ENCODE peak calls at places on chromosomes 5 and 9, in eight cellular contexts. One of them, this sample, is unnamed.
A peak's percentile ranks its signal among the peaks of the same experiment; 100 is the strongest.

GRCh38 chr9:137745541-137745991 is 126.8 kb downstream of the EHMT1 start:
- DNase-seq in endothelial cell: no peak
- DNase-seq in hepatic stellate cell: no peak
- DNase-seq in aorta: no peak
- DNase-seq in KG1: no peak
- DNase-seq in T-helper 9 cell: no peak
- DNase-seq in HFF-Myc: no peak
- DNase-seq in stimulated activated CD4-positive, alpha-beta T cell treated with anti-CD3 and anti-CD28 coated beads, Interleukin-12 subunit alpha, Interleukin-12 subunit beta, amount 100 ng/mL, for 4 hours: no peak
- DNase-seq in this sample: no peak

GRCh38 chr5:61525573-61526142 is 193.6 kb downstream of the ZSWIM6 start:
- DNase-seq in endothelial cell: no peak
- DNase-seq in hepatic stellate cell: no peak
- DNase-seq in aorta: no peak
- DNase-seq in KG1: no peak
- DNase-seq in T-helper 9 cell: no peak
- DNase-seq in HFF-Myc: no peak
- DNase-seq in stimulated activated CD4-positive, alpha-beta T cell treated with anti-CD3 and anti-CD28 coated beads, Interleukin-12 subunit alpha, Interleukin-12 subunit beta, amount 100 ng/mL, for 4 hours: no peak
- DNase-seq in this sample: no peak

GRCh38 chr5:135592312-135593045 is 13.7 kb upstream of the CXCL14 start:
- DNase-seq in endothelial cell: no peak
- DNase-seq in hepatic stellate cell: no peak
- DNase-seq in aorta: no peak
- DNase-seq in KG1: no peak
- DNase-seq in T-helper 9 cell: no peak
- DNase-seq in HFF-Myc: no peak
- DNase-seq in stimulated activated CD4-positive, alpha-beta T cell treated with anti-CD3 and anti-CD28 coated beads, Interleukin-12 subunit alpha, Interleukin-12 subunit beta, amount 100 ng/mL, for 4 hours: no peak
- DNase-seq in this sample: no peak

GRCh38 chr5:474826-475661 is 32.1 kb downstream of the EXOC3 start:
- DNase-seq in endothelial cell: no peak
- DNase-seq in hepatic stellate cell: no peak
- DNase-seq in aorta: peak; percentile 77
- DNase-seq in KG1: no peak
- DNase-seq in T-helper 9 cell: no peak
- DNase-seq in HFF-Myc: no peak
- DNase-seq in stimulated activated CD4-positive, alpha-beta T cell treated with anti-CD3 and anti-CD28 coated beads, Interleukin-12 subunit alpha, Interleukin-12 subunit beta, amount 100 ng/mL, for 4 hours: no peak
- DNase-seq in this sample: peak; percentile 50

GRCh38 chr9:91179237-91180138 is 182.2 kb downstream of the AUH start:
- DNase-seq in endothelial cell: no peak
- DNase-seq in hepatic stellate cell: no peak
- DNase-seq in aorta: no peak
- DNase-seq in KG1: no peak
- DNase-seq in T-helper 9 cell: no peak
- DNase-seq in HFF-Myc: no peak
- DNase-seq in stimulated activated CD4-positive, alpha-beta T cell treated with anti-CD3 and anti-CD28 coated beads, Interleukin-12 subunit alpha, Interleukin-12 subunit beta, amount 100 ng/mL, for 4 hours: no peak
- DNase-seq in this sample: no peak

GRCh38 chr5:73446631-73447233 is 1.8 kb downstream of the FOXD1 start:
- DNase-seq in endothelial cell: no peak
- DNase-seq in hepatic stellate cell: no peak
- DNase-seq in aorta: peak; percentile 79
- DNase-seq in KG1: no peak
- DNase-seq in T-helper 9 cell: no peak
- DNase-seq in HFF-Myc: no peak
- DNase-seq in stimulated activated CD4-positive, alpha-beta T cell treated with anti-CD3 and anti-CD28 coated beads, Interleukin-12 subunit alpha, Interleukin-12 subunit beta, amount 100 ng/mL, for 4 hours: no peak
- DNase-seq in this sample: no peak

GRCh38 chr5:139636975-139637408 is 11.2 kb upstream of the CXXC5 start:
- DNase-seq in endothelial cell: no peak
- DNase-seq in hepatic stellate cell: no peak
- DNase-seq in aorta: no peak
- DNase-seq in KG1: no peak
- DNase-seq in T-helper 9 cell: no peak
- DNase-seq in HFF-Myc: no peak
- DNase-seq in stimulated activated CD4-positive, alpha-beta T cell treated with anti-CD3 and anti-CD28 coated beads, Interleukin-12 subunit alpha, Interleukin-12 subunit beta, amount 100 ng/mL, for 4 hours: no peak
- DNase-seq in this sample: no peak

GRCh38 chr5:157575096-157575872 is at the start of gene ADAM19:
- DNase-seq in endothelial cell: peak; percentile 77
- DNase-seq in hepatic stellate cell: peak; percentile 84
- DNase-seq in aorta: peak; percentile 88
- DNase-seq in KG1: no peak
- DNase-seq in T-helper 9 cell: no peak
- DNase-seq in HFF-Myc: no peak
- DNase-seq in stimulated activated CD4-positive, alpha-beta T cell treated with anti-CD3 and anti-CD28 coated beads, Interleukin-12 subunit alpha, Interleukin-12 subunit beta, amount 100 ng/mL, for 4 hours: peak; percentile 62
- DNase-seq in this sample: peak; percentile 56

GRCh38 chr5:26700759-26701384 is 337.5 kb downstream of the CDH9 start:
- DNase-seq in endothelial cell: peak; percentile 60
- DNase-seq in hepatic stellate cell: no peak
- DNase-seq in aorta: no peak
- DNase-seq in KG1: peak; percentile 24
- DNase-seq in T-helper 9 cell: no peak
- DNase-seq in HFF-Myc: no peak
- DNase-seq in stimulated activated CD4-positive, alpha-beta T cell treated with anti-CD3 and anti-CD28 coated beads, Interleukin-12 subunit alpha, Interleukin-12 subunit beta, amount 100 ng/mL, for 4 hours: no peak
- DNase-seq in this sample: no peak

GRCh38 chr5:132269635-132270344 is 12.3 kb downstream of the PDLIM4 start:
- DNase-seq in endothelial cell: no peak
- DNase-seq in hepatic stellate cell: no peak
- DNase-seq in aorta: peak; percentile 39
- DNase-seq in KG1: no peak
- DNase-seq in T-helper 9 cell: no peak
- DNase-seq in HFF-Myc: no peak
- DNase-seq in stimulated activated CD4-positive, alpha-beta T cell treated with anti-CD3 and anti-CD28 coated beads, Interleukin-12 subunit alpha, Interleukin-12 subunit beta, amount 100 ng/mL, for 4 hours: no peak
- DNase-seq in this sample: no peak

GRCh38 chr5:150116667-150117395 is 30.5 kb upstream of the CSF1R start:
- DNase-seq in endothelial cell: peak; percentile 2
- DNase-seq in hepatic stellate cell: peak; percentile 11
- DNase-seq in aorta: peak; percentile 55
- DNase-seq in KG1: no peak
- DNase-seq in T-helper 9 cell: no peak
- DNase-seq in HFF-Myc: no peak
- DNase-seq in stimulated activated CD4-positive, alpha-beta T cell treated with anti-CD3 and anti-CD28 coated beads, Interleukin-12 subunit alpha, Interleukin-12 subunit beta, amount 100 ng/mL, for 4 hours: no peak
- DNase-seq in this sample: no peak

GRCh38 chr5:175675873-175676272 is 18.0 kb downstream of the HRH2 start:
- DNase-seq in endothelial cell: no peak
- DNase-seq in hepatic stellate cell: no peak
- DNase-seq in aorta: peak; percentile 45
- DNase-seq in KG1: no peak
- DNase-seq in T-helper 9 cell: no peak
- DNase-seq in HFF-Myc: no peak
- DNase-seq in stimulated activated CD4-positive, alpha-beta T cell treated with anti-CD3 and anti-CD28 coated beads, Interleukin-12 subunit alpha, Interleukin-12 subunit beta, amount 100 ng/mL, for 4 hours: no peak
- DNase-seq in this sample: no peak

GRCh38 chr5:98588225-98588624 is 185.2 kb upstream of the RGMB start:
- DNase-seq in endothelial cell: no peak
- DNase-seq in hepatic stellate cell: no peak
- DNase-seq in aorta: no peak
- DNase-seq in KG1: no peak
- DNase-seq in T-helper 9 cell: no peak
- DNase-seq in HFF-Myc: peak; percentile 56
- DNase-seq in stimulated activated CD4-positive, alpha-beta T cell treated with anti-CD3 and anti-CD28 coated beads, Interleukin-12 subunit alpha, Interleukin-12 subunit beta, amount 100 ng/mL, for 4 hours: no peak
- DNase-seq in this sample: no peak

GRCh38 chr5:168974081-168974480 is 326.9 kb downstream of the SLIT3 start:
- DNase-seq in endothelial cell: no peak
- DNase-seq in hepatic stellate cell: no peak
- DNase-seq in aorta: no peak
- DNase-seq in KG1: no peak
- DNase-seq in T-helper 9 cell: no peak
- DNase-seq in HFF-Myc: no peak
- DNase-seq in stimulated activated CD4-positive, alpha-beta T cell treated with anti-CD3 and anti-CD28 coated beads, Interleukin-12 subunit alpha, Interleukin-12 subunit beta, amount 100 ng/mL, for 4 hours: no peak
- DNase-seq in this sample: no peak

GRCh38 chr5:24110019-24110615 is 534.7 kb downstream of the CDH10 start:
- DNase-seq in endothelial cell: no peak
- DNase-seq in hepatic stellate cell: peak; percentile 3
- DNase-seq in aorta: no peak
- DNase-seq in KG1: no peak
- DNase-seq in T-helper 9 cell: no peak
- DNase-seq in HFF-Myc: no peak
- DNase-seq in stimulated activated CD4-positive, alpha-beta T cell treated with anti-CD3 and anti-CD28 coated beads, Interleukin-12 subunit alpha, Interleukin-12 subunit beta, amount 100 ng/mL, for 4 hours: no peak
- DNase-seq in this sample: no peak

GRCh38 chr5:158390556-158390955 is 531.6 kb upstream of the CLINT1 start:
- DNase-seq in endothelial cell: no peak
- DNase-seq in hepatic stellate cell: no peak
- DNase-seq in aorta: no peak
- DNase-seq in KG1: no peak
- DNase-seq in T-helper 9 cell: no peak
- DNase-seq in HFF-Myc: no peak
- DNase-seq in stimulated activated CD4-positive, alpha-beta T cell treated with anti-CD3 and anti-CD28 coated beads, Interleukin-12 subunit alpha, Interleukin-12 subunit beta, amount 100 ng/mL, for 4 hours: no peak
- DNase-seq in this sample: no peak

GRCh38 chr5:143229426-143229895 is 174.0 kb downstream of the NR3C1 start:
- DNase-seq in endothelial cell: no peak
- DNase-seq in hepatic stellate cell: no peak
- DNase-seq in aorta: no peak
- DNase-seq in KG1: no peak
- DNase-seq in T-helper 9 cell: peak; percentile 13
- DNase-seq in HFF-Myc: no peak
- DNase-seq in stimulated activated CD4-positive, alpha-beta T cell treated with anti-CD3 and anti-CD28 coated beads, Interleukin-12 subunit alpha, Interleukin-12 subunit beta, amount 100 ng/mL, for 4 hours: no peak
- DNase-seq in this sample: no peak

GRCh38 chr9:20304001-20304400 is 318.3 kb downstream of the MLLT3 start:
- DNase-seq in endothelial cell: no peak
- DNase-seq in hepatic stellate cell: no peak
- DNase-seq in aorta: no peak
- DNase-seq in KG1: no peak
- DNase-seq in T-helper 9 cell: no peak
- DNase-seq in HFF-Myc: no peak
- DNase-seq in stimulated activated CD4-positive, alpha-beta T cell treated with anti-CD3 and anti-CD28 coated beads, Interleukin-12 subunit alpha, Interleukin-12 subunit beta, amount 100 ng/mL, for 4 hours: no peak
- DNase-seq in this sample: no peak

GRCh38 chr5:59065551-59065950 is 482.7 kb downstream of the RAB3C start:
- DNase-seq in endothelial cell: no peak
- DNase-seq in hepatic stellate cell: no peak
- DNase-seq in aorta: no peak
- DNase-seq in KG1: no peak
- DNase-seq in T-helper 9 cell: no peak
- DNase-seq in HFF-Myc: no peak
- DNase-seq in stimulated activated CD4-positive, alpha-beta T cell treated with anti-CD3 and anti-CD28 coated beads, Interleukin-12 subunit alpha, Interleukin-12 subunit beta, amount 100 ng/mL, for 4 hours: no peak
- DNase-seq in this sample: no peak

GRCh38 chr5:66247176-66247960 is 103.3 kb downstream of the SREK1 start:
- DNase-seq in endothelial cell: no peak
- DNase-seq in hepatic stellate cell: no peak
- DNase-seq in aorta: no peak
- DNase-seq in KG1: no peak
- DNase-seq in T-helper 9 cell: no peak
- DNase-seq in HFF-Myc: peak; percentile 27
- DNase-seq in stimulated activated CD4-positive, alpha-beta T cell treated with anti-CD3 and anti-CD28 coated beads, Interleukin-12 subunit alpha, Interleukin-12 subunit beta, amount 100 ng/mL, for 4 hours: no peak
- DNase-seq in this sample: no peak

GRCh38 chr9:121292801-121293241 is 24.9 kb downstream of the GSN start:
- DNase-seq in endothelial cell: no peak
- DNase-seq in hepatic stellate cell: no peak
- DNase-seq in aorta: peak; percentile 30
- DNase-seq in KG1: no peak
- DNase-seq in T-helper 9 cell: no peak
- DNase-seq in HFF-Myc: no peak
- DNase-seq in stimulated activated CD4-positive, alpha-beta T cell treated with anti-CD3 and anti-CD28 coated beads, Interleukin-12 subunit alpha, Interleukin-12 subunit beta, amount 100 ng/mL, for 4 hours: no peak
- DNase-seq in this sample: no peak

GRCh38 chr5:74432240-74432639 is 208.3 kb downstream of the ENC1 start:
- DNase-seq in endothelial cell: no peak
- DNase-seq in hepatic stellate cell: no peak
- DNase-seq in aorta: no peak
- DNase-seq in KG1: peak; percentile 14
- DNase-seq in T-helper 9 cell: no peak
- DNase-seq in HFF-Myc: no peak
- DNase-seq in stimulated activated CD4-positive, alpha-beta T cell treated with anti-CD3 and anti-CD28 coated beads, Interleukin-12 subunit alpha, Interleukin-12 subunit beta, amount 100 ng/mL, for 4 hours: no peak
- DNase-seq in this sample: no peak

GRCh38 chr5:36528588-36528987 is 77.8 kb upstream of the SLC1A3 start:
- DNase-seq in endothelial cell: no peak
- DNase-seq in hepatic stellate cell: no peak
- DNase-seq in aorta: no peak
- DNase-seq in KG1: no peak
- DNase-seq in T-helper 9 cell: no peak
- DNase-seq in HFF-Myc: no peak
- DNase-seq in stimulated activated CD4-positive, alpha-beta T cell treated with anti-CD3 and anti-CD28 coated beads, Interleukin-12 subunit alpha, Interleukin-12 subunit beta, amount 100 ng/mL, for 4 hours: no peak
- DNase-seq in this sample: no peak

GRCh38 chr9:94619012-94619411 is 20.3 kb downstream of the FBP1 start:
- DNase-seq in endothelial cell: no peak
- DNase-seq in hepatic stellate cell: no peak
- DNase-seq in aorta: no peak
- DNase-seq in KG1: no peak
- DNase-seq in T-helper 9 cell: no peak
- DNase-seq in HFF-Myc: no peak
- DNase-seq in stimulated activated CD4-positive, alpha-beta T cell treated with anti-CD3 and anti-CD28 coated beads, Interleukin-12 subunit alpha, Interleukin-12 subunit beta, amount 100 ng/mL, for 4 hours: no peak
- DNase-seq in this sample: no peak

GRCh38 chr5:55223219-55223987 is 3.7 kb downstream of the MCIDAS start:
- DNase-seq in endothelial cell: peak; percentile 31
- DNase-seq in hepatic stellate cell: no peak
- DNase-seq in aorta: no peak
- DNase-seq in KG1: no peak
- DNase-seq in T-helper 9 cell: no peak
- DNase-seq in HFF-Myc: no peak
- DNase-seq in stimulated activated CD4-positive, alpha-beta T cell treated with anti-CD3 and anti-CD28 coated beads, Interleukin-12 subunit alpha, Interleukin-12 subunit beta, amount 100 ng/mL, for 4 hours: no peak
- DNase-seq in this sample: no peak

GRCh38 chr5:178069909-178070308 is 43.4 kb upstream of the N4BP3 start:
- DNase-seq in endothelial cell: peak; percentile 71
- DNase-seq in hepatic stellate cell: peak; percentile 45
- DNase-seq in aorta: no peak
- DNase-seq in KG1: no peak
- DNase-seq in T-helper 9 cell: no peak
- DNase-seq in HFF-Myc: no peak
- DNase-seq in stimulated activated CD4-positive, alpha-beta T cell treated with anti-CD3 and anti-CD28 coated beads, Interleukin-12 subunit alpha, Interleukin-12 subunit beta, amount 100 ng/mL, for 4 hours: no peak
- DNase-seq in this sample: no peak

GRCh38 chr5:167653645-167654106 is 637.8 kb upstream of the WWC1 start:
- DNase-seq in endothelial cell: no peak
- DNase-seq in hepatic stellate cell: no peak
- DNase-seq in aorta: no peak
- DNase-seq in KG1: no peak
- DNase-seq in T-helper 9 cell: no peak
- DNase-seq in HFF-Myc: no peak
- DNase-seq in stimulated activated CD4-positive, alpha-beta T cell treated with anti-CD3 and anti-CD28 coated beads, Interleukin-12 subunit alpha, Interleukin-12 subunit beta, amount 100 ng/mL, for 4 hours: no peak
- DNase-seq in this sample: no peak

GRCh38 chr5:127705120-127705892 is 2.1 kb downstream of the CCDC192 start:
- DNase-seq in endothelial cell: no peak
- DNase-seq in hepatic stellate cell: peak; percentile 30
- DNase-seq in aorta: no peak
- DNase-seq in KG1: no peak
- DNase-seq in T-helper 9 cell: no peak
- DNase-seq in HFF-Myc: peak; percentile 65
- DNase-seq in stimulated activated CD4-positive, alpha-beta T cell treated with anti-CD3 and anti-CD28 coated beads, Interleukin-12 subunit alpha, Interleukin-12 subunit beta, amount 100 ng/mL, for 4 hours: no peak
- DNase-seq in this sample: no peak

GRCh38 chr5:16819522-16820167 is 116.4 kb downstream of the MYO10 start:
- DNase-seq in endothelial cell: no peak
- DNase-seq in hepatic stellate cell: peak; percentile 83
- DNase-seq in aorta: no peak
- DNase-seq in KG1: no peak
- DNase-seq in T-helper 9 cell: no peak
- DNase-seq in HFF-Myc: no peak
- DNase-seq in stimulated activated CD4-positive, alpha-beta T cell treated with anti-CD3 and anti-CD28 coated beads, Interleukin-12 subunit alpha, Interleukin-12 subunit beta, amount 100 ng/mL, for 4 hours: no peak
- DNase-seq in this sample: no peak

GRCh38 chr5:69512740-69513260 is 20.2 kb downstream of the OCLN start:
- DNase-seq in endothelial cell: no peak
- DNase-seq in hepatic stellate cell: peak; percentile 46
- DNase-seq in aorta: no peak
- DNase-seq in KG1: no peak
- DNase-seq in T-helper 9 cell: no peak
- DNase-seq in HFF-Myc: no peak
- DNase-seq in stimulated activated CD4-positive, alpha-beta T cell treated with anti-CD3 and anti-CD28 coated beads, Interleukin-12 subunit alpha, Interleukin-12 subunit beta, amount 100 ng/mL, for 4 hours: no peak
- DNase-seq in this sample: no peak

GRCh38 chr9:128124873-128125574 is 2.5 kb downstream of the PTGES2 start:
- DNase-seq in endothelial cell: peak; percentile 73
- DNase-seq in hepatic stellate cell: no peak
- DNase-seq in aorta: peak; percentile 85
- DNase-seq in KG1: no peak
- DNase-seq in T-helper 9 cell: peak; percentile 42
- DNase-seq in HFF-Myc: peak; percentile 31
- DNase-seq in stimulated activated CD4-positive, alpha-beta T cell treated with anti-CD3 and anti-CD28 coated beads, Interleukin-12 subunit alpha, Interleukin-12 subunit beta, amount 100 ng/mL, for 4 hours: peak; percentile 29
- DNase-seq in this sample: peak; percentile 76

GRCh38 chr9:14158911-14159310 is 155.0 kb downstream of the NFIB start:
- DNase-seq in endothelial cell: no peak
- DNase-seq in hepatic stellate cell: no peak
- DNase-seq in aorta: no peak
- DNase-seq in KG1: no peak
- DNase-seq in T-helper 9 cell: no peak
- DNase-seq in HFF-Myc: no peak
- DNase-seq in stimulated activated CD4-positive, alpha-beta T cell treated with anti-CD3 and anti-CD28 coated beads, Interleukin-12 subunit alpha, Interleukin-12 subunit beta, amount 100 ng/mL, for 4 hours: no peak
- DNase-seq in this sample: no peak

GRCh38 chr9:110802416-110803035 is 133.9 kb downstream of the MUSK start:
- DNase-seq in endothelial cell: no peak
- DNase-seq in hepatic stellate cell: peak; percentile 19
- DNase-seq in aorta: no peak
- DNase-seq in KG1: no peak
- DNase-seq in T-helper 9 cell: no peak
- DNase-seq in HFF-Myc: no peak
- DNase-seq in stimulated activated CD4-positive, alpha-beta T cell treated with anti-CD3 and anti-CD28 coated beads, Interleukin-12 subunit alpha, Interleukin-12 subunit beta, amount 100 ng/mL, for 4 hours: no peak
- DNase-seq in this sample: no peak

GRCh38 chr9:113673726-113674125 is 202.4 kb upstream of the ZNF618 start:
- DNase-seq in endothelial cell: no peak
- DNase-seq in hepatic stellate cell: peak; percentile 53
- DNase-seq in aorta: no peak
- DNase-seq in KG1: no peak
- DNase-seq in T-helper 9 cell: no peak
- DNase-seq in HFF-Myc: no peak
- DNase-seq in stimulated activated CD4-positive, alpha-beta T cell treated with anti-CD3 and anti-CD28 coated beads, Interleukin-12 subunit alpha, Interleukin-12 subunit beta, amount 100 ng/mL, for 4 hours: no peak
- DNase-seq in this sample: no peak